ENCODE peak calls at places on chromosomes 6 and 20, in ten cellular contexts. B is foreskin fibroblast; Q is stimulated activated CD4-positive, alpha-beta T cell treated with anti-CD3 and anti-CD28 coated beads, Interleukin-15, amount 100 ng/mL, for 1 hour; A is nephron progenitor cell; L is NCI-H345; O is stimulated activated naive CD8-positive, alpha-beta T cell treated with anti-CD3 and anti-CD28 coated beads, Interleukin-15, amount 100 ng/mL, for 72 hours; D is iPS DF 19.7; P is naive B cell; C is ELR; H is sigmoid colon. G is an unnamed sample.

GRCh38 chr6:131844243-131844841 is 36.5 kb downstream of the ENPP1 start:
- DNase-seq in B (peak), Q (no peak), A (no peak), L (no peak), O (no peak), D (no peak), P (no peak), C (no peak), H (no peak), G (no peak)

GRCh38 chr6:128129679-128130078 is 228.8 kb upstream of the THEMIS start:
- DNase-seq in B (no peak), Q (no peak), A (no peak), L (no peak), O (no peak), D (no peak), P (no peak), C (no peak), H (no peak), G (no peak)

GRCh38 chr6:79538481-79538971 is 1.3 kb upstream of the LCA5 start:
- DNase-seq in B (no peak), Q (no peak), A (no peak), L (peak), O (no peak), D (no peak), P (no peak), C (peak), H (no peak), G (peak)

GRCh38 chr6:39213195-39213920 is 15.9 kb downstream of the KCNK5 start:
- DNase-seq in B (no peak), Q (no peak), A (no peak), L (no peak), O (no peak), D (no peak), P (no peak), C (no peak), H (no peak), G (no peak)

GRCh38 chr20:20821496-20822260 is 109.2 kb upstream of the RALGAPA2 start:
- DNase-seq in B (no peak), Q (no peak), A (no peak), L (peak), O (no peak), D (peak), P (no peak), C (no peak), H (no peak), G (peak)

GRCh38 chr6:83192456-83192855 is 609 bp downstream of the PGM3 start:
- DNase-seq in B (no peak), Q (no peak), A (no peak), L (no peak), O (no peak), D (no peak), P (no peak), C (peak), H (no peak), G (no peak)

GRCh38 chr6:85261250-85261649 is 188.6 kb upstream of the NT5E start:
- DNase-seq in B (peak), Q (no peak), A (no peak), L (no peak), O (no peak), D (no peak), P (no peak), C (no peak), H (no peak), G (peak)

GRCh38 chr6:150196942-150197745 is 54.3 kb downstream of the PPP1R14C start:
- DNase-seq in B (no peak), Q (no peak), A (peak), L (peak), O (no peak), D (no peak), P (no peak), C (no peak), H (no peak), G (peak)

GRCh38 chr6:11575408-11576033 is 38.0 kb downstream of the TMEM170B start:
- DNase-seq in B (peak), Q (peak), A (peak), L (peak), O (peak), D (peak), P (peak), C (peak), H (peak), G (peak)

GRCh38 chr6:56595490-56596122 is 47.1 kb downstream of the DST start:
- DNase-seq in B (peak), Q (peak), A (peak), L (peak), O (no peak), D (no peak), P (peak), C (peak), H (no peak), G (peak)

GRCh38 chr6:70758883-70759282 is 91.2 kb downstream of the SMAP1 start:
- DNase-seq in B (no peak), Q (no peak), A (no peak), L (no peak), O (no peak), D (no peak), P (no peak), C (no peak), H (no peak), G (no peak)

G was measured in SJCRH30.